ENCODE peak calls at places on chromosomes 6 and 20, in five cellular contexts. W is IMR-90, D is H1, H is neuronal stem cell, Q is mesenchymal stem cell. N is an unnamed sample.

GRCh38 chr20:64160118-64160517 is 4.1 kb upstream of the MYT1 start:
- DNase-seq in W (no peak), D (no peak), H (peak), Q (no peak), N (no peak)

GRCh38 chr6:10418862-10419748 is 4.2 kb upstream of the TFAP2A start:
- DNase-seq in W (peak), D (peak), H (no peak), Q (no peak), N (peak)

GRCh38 chr20:8148501-8148900 is 16.4 kb downstream of the PLCB1 start:
- DNase-seq in W (peak), D (no peak), H (no peak), Q (no peak), N (no peak)

GRCh38 chr6:125586074-125586473 is 163.4 kb upstream of the HEY2 start:
- DNase-seq in W (peak), D (no peak), H (no peak), Q (peak), N (peak)

GRCh38 chr20:23449400-23449799 is 3.3 kb downstream of the CST11 start:
- DNase-seq in W (no peak), D (no peak), H (no peak), Q (no peak), N (no peak)

GRCh38 chr6:10410214-10410873 is 4.5 kb downstream of the TFAP2A start:
- DNase-seq in W (no peak), D (no peak), H (no peak), Q (no peak), N (no peak)

GRCh38 chr6:152378154-152378553 is 259.0 kb downstream of the SYNE1 start:
- DNase-seq in W (peak), D (no peak), H (no peak), Q (peak), N (no peak)

GRCh38 chr6:68778356-68779020 is 143.4 kb downstream of the ADGRB3 start:
- DNase-seq in W (peak), D (peak), H (peak), Q (peak), N (peak)

GRCh38 chr20:53757472-53757913 is 163.9 kb upstream of the ZNF217 start:
- DNase-seq in W (no peak), D (no peak), H (no peak), Q (no peak), N (no peak)

GRCh38 chr6:82251942-82252341 is 4.4 kb upstream of the IBTK start:
- DNase-seq in W (peak), D (no peak), H (no peak), Q (peak), N (no peak)

GRCh38 chr6:140912686-140913085 is 1220.0 kb upstream of the GJE1 start:
- DNase-seq in W (no peak), D (no peak), H (no peak), Q (no peak), N (no peak)

GRCh38 chr20:58579069-58579818 is 64.0 kb upstream of the APCDD1L start:
- DNase-seq in W (no peak), D (no peak), H (no peak), Q (no peak), N (no peak)

GRCh38 chr6:131761061-131761761 is 46.6 kb upstream of the ENPP1 start:
- DNase-seq in W (peak), D (no peak), H (no peak), Q (no peak), N (no peak)

GRCh38 chr6:40714576-40715500 is 127.7 kb upstream of the LRFN2 start:
- DNase-seq in W (no peak), D (no peak), H (no peak), Q (no peak), N (no peak)

GRCh38 chr20:64139200-64140081 is 24.8 kb upstream of the MYT1 start:
- DNase-seq in W (no peak), D (peak), H (no peak), Q (no peak), N (no peak)

GRCh38 chr6:21742238-21742660 is 148.7 kb downstream of the SOX4 start:
- DNase-seq in W (peak), D (no peak), H (no peak), Q (peak), N (no peak)

GRCh38 chr6:11486959-11487358 is 50.6 kb upstream of the TMEM170B start:
- DNase-seq in W (no peak), D (no peak), H (no peak), Q (no peak), N (no peak)

GRCh38 chr20:4544765-4545164 is 176.9 kb upstream of the PRND start:
- DNase-seq in W (peak), D (no peak), H (no peak), Q (peak), N (no peak)

GRCh38 chr20:10673831-10674683 is at the start of gene JAG1:
- DNase-seq in W (peak), D (peak), H (peak), Q (peak), N (peak)

GRCh38 chr6:13305256-13305650 is 23.1 kb downstream of the TBC1D7 start:
- DNase-seq in W (no peak), D (no peak), H (no peak), Q (no peak), N (no peak)

GRCh38 chr20:34111057-34111711 is 859 bp downstream of the EIF2S2 start:
- DNase-seq in W (peak), D (no peak), H (no peak), Q (peak), N (peak)

GRCh38 chr6:139253656-139254055 is 38.1 kb downstream of the TXLNB start:
- DNase-seq in W (no peak), D (no peak), H (no peak), Q (no peak), N (no peak)
- H3K14ac ChIP-seq in W (no peak), D (no peak), H (no peak), Q (no peak), N (no peak)

GRCh38 chr6:90494067-90494773 is 92.7 kb downstream of the MAP3K7 start:
- DNase-seq in W (no peak), D (peak), H (peak), Q (no peak), N (no peak)
- H3K14ac ChIP-seq in W (no peak), D (no peak), H (no peak), Q (no peak), N (no peak)

DNA sequence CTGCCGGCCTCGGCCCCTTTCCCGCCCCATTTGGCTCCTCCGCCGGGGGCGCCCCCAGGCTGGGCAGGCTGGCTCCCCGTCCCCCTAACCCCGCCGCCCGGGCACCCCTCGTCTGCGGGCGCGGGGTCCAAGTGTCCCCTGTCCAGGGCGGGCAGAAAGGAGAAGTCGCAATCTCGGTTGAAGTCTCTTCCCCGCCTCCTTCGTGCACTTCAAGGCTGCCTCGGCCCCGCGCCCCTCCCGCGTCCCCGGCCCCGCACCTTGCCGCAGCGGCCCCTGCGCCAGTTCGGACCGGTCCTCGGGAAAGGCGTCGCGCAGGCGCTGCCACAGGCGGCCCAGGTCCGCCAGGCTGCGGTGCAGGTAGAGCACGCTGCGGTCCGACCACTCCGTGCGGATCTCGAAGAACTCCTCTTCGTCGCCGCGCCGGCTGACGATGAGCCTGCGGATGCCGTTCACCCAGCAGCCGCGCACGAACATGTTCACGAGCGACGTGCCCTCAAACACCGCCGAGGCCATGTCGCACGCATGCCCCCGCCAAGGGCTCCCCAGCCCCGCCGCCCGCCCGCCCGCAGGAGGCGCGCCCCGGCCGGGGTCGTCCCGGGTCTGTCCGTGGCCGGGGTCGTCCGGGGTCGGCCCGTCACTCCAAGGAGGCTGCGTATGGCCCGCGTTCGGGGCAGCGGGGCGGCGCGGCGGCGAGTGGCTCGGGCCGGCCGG is at the start of gene PXDC1:
- DNase-seq in W (no peak), D (peak), H (peak), Q (peak), N (peak)
- H3K14ac ChIP-seq in W (peak), D (no peak), H (peak), Q (peak), N (peak)

GRCh38 chr20:47355489-47356219 is 845 bp downstream of the ZMYND8 start:
- DNase-seq in W (no peak), D (no peak), H (no peak), Q (peak), N (no peak)
- H3K14ac ChIP-seq in W (peak), D (peak), H (no peak), Q (peak), N (peak)

N was measured in trophoblast cell.